ENCODE peak calls at places on chromosomes 11 and 22, in five cellular contexts. One of them, this sample, is unnamed.

GRCh38 chr11:47359586-47359985 is 7.1 kb upstream of the MYBPC3 start:
- DNase-seq in WTC11: no peak
- DNase-seq in neural progenitor cell: no peak
- DNase-seq in OCI-LY7: no peak
- DNase-seq in thyroid gland: no peak
- DNase-seq in this sample: no peak

GRCh38 chr11:31643831-31644230 is 134.3 kb downstream of the ELP4 start:
- DNase-seq in neural progenitor cell: no peak
- DNase-seq in WTC11: no peak
- DNase-seq in thyroid gland: no peak
- DNase-seq in OCI-LY7: no peak
- DNase-seq in this sample: no peak

GRCh38 chr11:19953909-19954308 is 206.4 kb downstream of the DBX1 start:
- DNase-seq in neural progenitor cell: peak; percentile 65
- DNase-seq in OCI-LY7: no peak
- DNase-seq in thyroid gland: peak; percentile 37
- DNase-seq in WTC11: no peak
- DNase-seq in this sample: peak; percentile 19

GRCh38 chr11:86983071-86983488 is 27.9 kb upstream of the FZD4 start:
- DNase-seq in WTC11: no peak
- DNase-seq in OCI-LY7: no peak
- DNase-seq in neural progenitor cell: no peak
- DNase-seq in thyroid gland: peak; percentile 17
- DNase-seq in this sample: peak; percentile 9

GRCh38 chr11:63595296-63595695 is 18.9 kb downstream of the PLAAT3 start:
- DNase-seq in thyroid gland: no peak
- DNase-seq in WTC11: no peak
- DNase-seq in OCI-LY7: no peak
- DNase-seq in neural progenitor cell: no peak
- DNase-seq in this sample: no peak

GRCh38 chr11:32960553-32961164 is 55.0 kb upstream of the DEPDC7 start:
- DNase-seq in thyroid gland: no peak
- DNase-seq in neural progenitor cell: peak; percentile 50
- DNase-seq in WTC11: no peak
- DNase-seq in OCI-LY7: peak; percentile 60
- DNase-seq in this sample: no peak

GRCh38 chr11:86511086-86511551 is 136.4 kb downstream of the CCDC81 start:
- DNase-seq in neural progenitor cell: no peak
- DNase-seq in thyroid gland: no peak
- DNase-seq in WTC11: no peak
- DNase-seq in OCI-LY7: no peak
- DNase-seq in this sample: no peak

GRCh38 chr11:2929880-2930704 is 872 bp upstream of the PHLDA2 start:
- DNase-seq in thyroid gland: peak; percentile 24
- DNase-seq in neural progenitor cell: peak; percentile 63
- DNase-seq in OCI-LY7: no peak
- DNase-seq in WTC11: peak; percentile 58
- DNase-seq in this sample: peak; percentile 38

GRCh38 chr11:16299884-16300778 is 56.2 kb downstream of the SOX6 start:
- DNase-seq in OCI-LY7: no peak
- DNase-seq in thyroid gland: no peak
- DNase-seq in neural progenitor cell: no peak
- DNase-seq in WTC11: no peak
- DNase-seq in this sample: no peak

GRCh38 chr11:2621919-2622318 is 77.9 kb downstream of the KCNQ1OT1 start:
- DNase-seq in WTC11: no peak
- DNase-seq in thyroid gland: no peak
- DNase-seq in OCI-LY7: no peak
- DNase-seq in neural progenitor cell: no peak
- DNase-seq in this sample: no peak

GRCh38 chr11:70622091-70622490 is 223.8 kb downstream of the CTTN start:
- DNase-seq in OCI-LY7: no peak
- DNase-seq in WTC11: no peak
- DNase-seq in thyroid gland: no peak
- DNase-seq in neural progenitor cell: no peak
- DNase-seq in this sample: no peak

GRCh38 chr22:31081963-31082605 is 966 bp downstream of the SMTN start:
- DNase-seq in neural progenitor cell: no peak
- DNase-seq in thyroid gland: no peak
- DNase-seq in OCI-LY7: no peak
- DNase-seq in WTC11: no peak
- DNase-seq in this sample: no peak

GRCh38 chr11:64339754-64340408 is at the start of gene CCDC88B:
- DNase-seq in OCI-LY7: peak; percentile 92
- DNase-seq in thyroid gland: no peak
- DNase-seq in WTC11: no peak
- DNase-seq in neural progenitor cell: no peak
- DNase-seq in this sample: no peak

GRCh38 chr11:32231909-32232493 is 141.1 kb downstream of the RCN1 start:
- DNase-seq in WTC11: peak; percentile 64
- DNase-seq in thyroid gland: no peak
- DNase-seq in neural progenitor cell: peak; percentile 70
- DNase-seq in OCI-LY7: peak; percentile 14
- DNase-seq in this sample: peak; percentile 62

GRCh38 chr11:45750439-45750838 is 54.5 kb upstream of the SLC35C1 start:
- DNase-seq in WTC11: no peak
- DNase-seq in neural progenitor cell: no peak
- DNase-seq in thyroid gland: no peak
- DNase-seq in OCI-LY7: no peak
- DNase-seq in this sample: no peak

GRCh38 chr11:45745065-45745811 is 59.7 kb upstream of the SLC35C1 start:
- DNase-seq in WTC11: no peak
- DNase-seq in thyroid gland: peak; percentile 11
- DNase-seq in OCI-LY7: no peak
- DNase-seq in neural progenitor cell: no peak
- DNase-seq in this sample: no peak

GRCh38 chr11:45752136-45752535 is 52.8 kb upstream of the SLC35C1 start:
- DNase-seq in WTC11: no peak
- DNase-seq in thyroid gland: no peak
- DNase-seq in OCI-LY7: no peak
- DNase-seq in neural progenitor cell: no peak
- DNase-seq in this sample: no peak

GRCh38 chr11:45751430-45751829 is 53.5 kb upstream of the SLC35C1 start:
- DNase-seq in thyroid gland: no peak
- DNase-seq in WTC11: peak; percentile 49
- DNase-seq in OCI-LY7: no peak
- DNase-seq in neural progenitor cell: peak; percentile 91
- DNase-seq in this sample: no peak

GRCh38 chr11:45748801-45749200 is 56.1 kb upstream of the SLC35C1 start:
- DNase-seq in WTC11: no peak
- DNase-seq in OCI-LY7: no peak
- DNase-seq in thyroid gland: no peak
- DNase-seq in neural progenitor cell: no peak
- DNase-seq in this sample: no peak
- TF ChIP-seq CTCF in WTC11: no peak
- TF ChIP-seq CTCF in OCI-LY7: peak; percentile 17
- TF ChIP-seq CTCF in thyroid gland: no peak
- TF ChIP-seq CTCF in neural progenitor cell: peak; percentile 11
- TF ChIP-seq CTCF in this sample: peak; percentile 41

DNA sequence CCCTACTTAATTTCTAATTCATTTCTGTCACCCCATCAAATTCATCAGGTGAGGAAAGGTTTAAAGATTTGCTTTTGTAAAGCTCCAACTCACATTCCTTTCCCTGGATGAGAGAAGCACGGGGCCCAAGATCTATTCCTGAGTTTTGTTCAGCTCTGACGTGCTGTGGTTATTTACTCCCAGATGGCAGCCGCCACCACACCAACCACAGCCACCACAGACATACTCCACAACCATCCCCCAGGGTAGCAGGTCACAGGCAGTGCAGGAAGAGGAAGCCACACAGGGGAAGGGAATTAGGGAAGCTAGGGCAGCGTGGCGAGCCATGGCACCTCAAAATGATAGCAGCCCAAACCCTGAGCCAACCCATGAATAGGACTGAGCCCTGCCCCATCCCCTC is 63.5 kb upstream of the CSNK2A3 start:
- DNase-seq in OCI-LY7: no peak
- DNase-seq in WTC11: no peak
- DNase-seq in thyroid gland: peak; percentile 30
- DNase-seq in neural progenitor cell: no peak
- DNase-seq in this sample: no peak
- TF ChIP-seq CTCF in OCI-LY7: no peak
- TF ChIP-seq CTCF in WTC11: no peak
- TF ChIP-seq CTCF in thyroid gland: no peak
- TF ChIP-seq CTCF in neural progenitor cell: no peak
- TF ChIP-seq CTCF in this sample: no peak

GRCh38 chr11:17718015-17718414 is 1.4 kb upstream of the MYOD1 start:
- DNase-seq in thyroid gland: no peak
- DNase-seq in neural progenitor cell: no peak
- DNase-seq in OCI-LY7: no peak
- DNase-seq in WTC11: no peak
- DNase-seq in this sample: no peak
- TF ChIP-seq CTCF in thyroid gland: no peak
- TF ChIP-seq CTCF in neural progenitor cell: no peak
- TF ChIP-seq CTCF in OCI-LY7: no peak
- TF ChIP-seq CTCF in WTC11: no peak
- TF ChIP-seq CTCF in this sample: no peak

GRCh38 chr11:74634537-74634936 is 42.2 kb downstream of the POLD3 start:
- DNase-seq in neural progenitor cell: no peak
- DNase-seq in OCI-LY7: no peak
- DNase-seq in thyroid gland: peak; percentile 30
- DNase-seq in WTC11: no peak
- DNase-seq in this sample: no peak
- TF ChIP-seq CTCF in neural progenitor cell: peak; percentile 36
- TF ChIP-seq CTCF in OCI-LY7: peak; percentile 43
- TF ChIP-seq CTCF in thyroid gland: peak; percentile 10
- TF ChIP-seq CTCF in WTC11: no peak
- TF ChIP-seq CTCF in this sample: no peak

This sample was measured in endothelial cell.